ENCODE peak calls at places on chromosome 6, in five cellular contexts. One of them, this sample, is unnamed.

GRCh38 chr6:73579851-73580246 is 59.0 kb upstream of the EEF1A1 start:
- DNase-seq in CD8-positive, alpha-beta T cell: no peak
- DNase-seq in OCI-LY7: no peak
- DNase-seq in AG09319: peak; percentile 87
- DNase-seq in brain microvascular endothelial cell: peak; percentile 76
- DNase-seq in this sample: no peak

GRCh38 chr6:44068607-44069296 is 58.5 kb downstream of the MRPL14 start:
- DNase-seq in AG09319: no peak
- DNase-seq in CD8-positive, alpha-beta T cell: no peak
- DNase-seq in OCI-LY7: no peak
- DNase-seq in brain microvascular endothelial cell: no peak
- DNase-seq in this sample: no peak

GRCh38 chr6:28211840-28212509 is 13.1 kb upstream of the ZSCAN9 start:
- DNase-seq in AG09319: no peak
- DNase-seq in brain microvascular endothelial cell: no peak
- DNase-seq in OCI-LY7: no peak
- DNase-seq in CD8-positive, alpha-beta T cell: no peak
- DNase-seq in this sample: no peak

GRCh38 chr6:24458937-24459336 is 30.4 kb downstream of the GPLD1 start:
- DNase-seq in AG09319: no peak
- DNase-seq in OCI-LY7: no peak
- DNase-seq in CD8-positive, alpha-beta T cell: no peak
- DNase-seq in brain microvascular endothelial cell: no peak
- DNase-seq in this sample: no peak

GRCh38 chr6:20092071-20092566 is 120.2 kb downstream of the MBOAT1 start:
- DNase-seq in OCI-LY7: peak; percentile 27
- DNase-seq in AG09319: peak; percentile 20
- DNase-seq in CD8-positive, alpha-beta T cell: no peak
- DNase-seq in brain microvascular endothelial cell: peak; percentile 43
- DNase-seq in this sample: no peak

GRCh38 chr6:117448011-117448410 is 22.3 kb upstream of the ROS1 start:
- DNase-seq in OCI-LY7: no peak
- DNase-seq in CD8-positive, alpha-beta T cell: no peak
- DNase-seq in AG09319: no peak
- DNase-seq in brain microvascular endothelial cell: no peak
- DNase-seq in this sample: no peak

GRCh38 chr6:133956413-133957049 is 3.5 kb downstream of the TBPL1 start:
- DNase-seq in AG09319: no peak
- DNase-seq in brain microvascular endothelial cell: no peak
- DNase-seq in CD8-positive, alpha-beta T cell: no peak
- DNase-seq in OCI-LY7: no peak
- DNase-seq in this sample: no peak

GRCh38 chr6:35605600-35605999 is 83.1 kb downstream of the FKBP5 start:
- DNase-seq in OCI-LY7: no peak
- DNase-seq in CD8-positive, alpha-beta T cell: no peak
- DNase-seq in brain microvascular endothelial cell: no peak
- DNase-seq in AG09319: no peak
- DNase-seq in this sample: no peak

GRCh38 chr6:34543421-34543820 is 12.7 kb downstream of the SPDEF start:
- DNase-seq in AG09319: no peak
- DNase-seq in CD8-positive, alpha-beta T cell: no peak
- DNase-seq in brain microvascular endothelial cell: peak; percentile 45
- DNase-seq in OCI-LY7: no peak
- DNase-seq in this sample: no peak

GRCh38 chr6:81589465-81590313 is 162.8 kb downstream of the TENT5A start:
- DNase-seq in brain microvascular endothelial cell: no peak
- DNase-seq in CD8-positive, alpha-beta T cell: no peak
- DNase-seq in OCI-LY7: no peak
- DNase-seq in AG09319: no peak
- DNase-seq in this sample: no peak

GRCh38 chr6:21375206-21375605 is 218.3 kb upstream of the SOX4 start:
- DNase-seq in OCI-LY7: no peak
- DNase-seq in CD8-positive, alpha-beta T cell: no peak
- DNase-seq in brain microvascular endothelial cell: no peak
- DNase-seq in AG09319: no peak
- DNase-seq in this sample: no peak

GRCh38 chr6:41451515-41452163 is 94.5 kb upstream of the FOXP4 start:
- DNase-seq in AG09319: no peak
- DNase-seq in OCI-LY7: no peak
- DNase-seq in CD8-positive, alpha-beta T cell: no peak
- DNase-seq in brain microvascular endothelial cell: no peak
- DNase-seq in this sample: no peak

GRCh38 chr6:42279144-42279781 is 61.6 kb upstream of the MRPS10 start:
- DNase-seq in OCI-LY7: peak; percentile 47
- DNase-seq in AG09319: no peak
- DNase-seq in CD8-positive, alpha-beta T cell: peak; percentile 46
- DNase-seq in brain microvascular endothelial cell: peak; percentile 13
- DNase-seq in this sample: no peak

GRCh38 chr6:108123946-108124345 is 41.9 kb upstream of the NR2E1 start:
- DNase-seq in AG09319: no peak
- DNase-seq in CD8-positive, alpha-beta T cell: no peak
- DNase-seq in OCI-LY7: no peak
- DNase-seq in brain microvascular endothelial cell: no peak
- DNase-seq in this sample: no peak

GRCh38 chr6:31621991-31622390 is 1.5 kb downstream of the PRRC2A start:
- DNase-seq in brain microvascular endothelial cell: no peak
- DNase-seq in OCI-LY7: no peak
- DNase-seq in CD8-positive, alpha-beta T cell: no peak
- DNase-seq in AG09319: no peak
- DNase-seq in this sample: no peak

GRCh38 chr6:33298773-33299236 is at the start of gene RGL2:
- DNase-seq in OCI-LY7: peak; percentile 79
- DNase-seq in CD8-positive, alpha-beta T cell: peak; percentile 72
- DNase-seq in brain microvascular endothelial cell: no peak
- DNase-seq in AG09319: no peak
- DNase-seq in this sample: peak; percentile 41

GRCh38 chr6:115514656-115515055 is 546.0 kb downstream of the FRK start:
- DNase-seq in CD8-positive, alpha-beta T cell: no peak
- DNase-seq in AG09319: peak; percentile 52
- DNase-seq in OCI-LY7: no peak
- DNase-seq in brain microvascular endothelial cell: no peak
- DNase-seq in this sample: no peak

GRCh38 chr6:116783852-116784251 is 18.3 kb upstream of the FAM162B start:
- DNase-seq in AG09319: no peak
- DNase-seq in OCI-LY7: no peak
- DNase-seq in brain microvascular endothelial cell: no peak
- DNase-seq in CD8-positive, alpha-beta T cell: no peak
- DNase-seq in this sample: no peak

GRCh38 chr6:69233195-69233524 is 563.6 kb downstream of the LMBRD1 start:
- DNase-seq in CD8-positive, alpha-beta T cell: no peak
- DNase-seq in AG09319: no peak
- DNase-seq in OCI-LY7: no peak
- DNase-seq in brain microvascular endothelial cell: no peak
- DNase-seq in this sample: peak; percentile 14

GRCh38 chr6:12516070-12516469 is 200.5 kb upstream of the PHACTR1 start:
- DNase-seq in OCI-LY7: no peak
- DNase-seq in brain microvascular endothelial cell: no peak
- DNase-seq in CD8-positive, alpha-beta T cell: no peak
- DNase-seq in AG09319: no peak
- DNase-seq in this sample: no peak

GRCh38 chr6:116329156-116329555 is 41.6 kb upstream of the DSE start:
- DNase-seq in brain microvascular endothelial cell: no peak
- DNase-seq in AG09319: peak; percentile 16
- DNase-seq in OCI-LY7: no peak
- DNase-seq in CD8-positive, alpha-beta T cell: no peak
- DNase-seq in this sample: no peak

GRCh38 chr6:87482382-87482781 is 9.6 kb downstream of the SLC35A1 start:
- DNase-seq in OCI-LY7: no peak
- DNase-seq in brain microvascular endothelial cell: no peak
- DNase-seq in CD8-positive, alpha-beta T cell: no peak
- DNase-seq in AG09319: no peak
- DNase-seq in this sample: no peak

GRCh38 chr6:31042801-31043200 is 32.5 kb downstream of the MUC22 start:
- DNase-seq in AG09319: no peak
- DNase-seq in OCI-LY7: no peak
- DNase-seq in CD8-positive, alpha-beta T cell: peak; percentile 44
- DNase-seq in brain microvascular endothelial cell: peak; percentile 44
- DNase-seq in this sample: peak; percentile 24

GRCh38 chr6:20098267-20098876 is 113.9 kb downstream of the MBOAT1 start:
- DNase-seq in AG09319: no peak
- DNase-seq in brain microvascular endothelial cell: no peak
- DNase-seq in CD8-positive, alpha-beta T cell: no peak
- DNase-seq in OCI-LY7: no peak
- DNase-seq in this sample: no peak

GRCh38 chr6:89500486-89501020 is 67.6 kb downstream of the ANKRD6 start:
- DNase-seq in OCI-LY7: no peak
- DNase-seq in CD8-positive, alpha-beta T cell: no peak
- DNase-seq in brain microvascular endothelial cell: no peak
- DNase-seq in AG09319: no peak
- DNase-seq in this sample: no peak

GRCh38 chr6:36329798-36330291 is 6.8 kb downstream of the BNIP5 start:
- DNase-seq in brain microvascular endothelial cell: no peak
- DNase-seq in OCI-LY7: no peak
- DNase-seq in AG09319: no peak
- DNase-seq in CD8-positive, alpha-beta T cell: no peak
- DNase-seq in this sample: peak; percentile 41

GRCh38 chr6:107228754-107229153 is 113.4 kb upstream of the BEND3 start:
- DNase-seq in brain microvascular endothelial cell: no peak
- DNase-seq in OCI-LY7: no peak
- DNase-seq in CD8-positive, alpha-beta T cell: no peak
- DNase-seq in AG09319: no peak
- DNase-seq in this sample: no peak

GRCh38 chr6:12160350-12160749 is 129.8 kb upstream of the EDN1 start:
- DNase-seq in OCI-LY7: no peak
- DNase-seq in brain microvascular endothelial cell: peak; percentile 41
- DNase-seq in CD8-positive, alpha-beta T cell: no peak
- DNase-seq in AG09319: no peak
- DNase-seq in this sample: no peak

GRCh38 chr6:53059648-53060589 is 5.3 kb upstream of the FBXO9 start:
- DNase-seq in AG09319: no peak
- DNase-seq in brain microvascular endothelial cell: no peak
- DNase-seq in OCI-LY7: peak; percentile 7
- DNase-seq in CD8-positive, alpha-beta T cell: no peak
- DNase-seq in this sample: no peak

GRCh38 chr6:147106759-147107401 is 97.3 kb upstream of the STXBP5 start:
- DNase-seq in OCI-LY7: no peak
- DNase-seq in CD8-positive, alpha-beta T cell: no peak
- DNase-seq in AG09319: peak; percentile 5
- DNase-seq in brain microvascular endothelial cell: peak; percentile 47
- DNase-seq in this sample: no peak

GRCh38 chr6:145313041-145313855 is 422.1 kb downstream of the EPM2A start:
- DNase-seq in AG09319: no peak
- DNase-seq in CD8-positive, alpha-beta T cell: no peak
- DNase-seq in OCI-LY7: no peak
- DNase-seq in brain microvascular endothelial cell: no peak
- DNase-seq in this sample: no peak
- TF ChIP-seq CTCF in AG09319: no peak
- TF ChIP-seq CTCF in CD8-positive, alpha-beta T cell: no peak
- TF ChIP-seq CTCF in OCI-LY7: no peak
- TF ChIP-seq CTCF in brain microvascular endothelial cell: no peak
- TF ChIP-seq CTCF in this sample: no peak

DNA sequence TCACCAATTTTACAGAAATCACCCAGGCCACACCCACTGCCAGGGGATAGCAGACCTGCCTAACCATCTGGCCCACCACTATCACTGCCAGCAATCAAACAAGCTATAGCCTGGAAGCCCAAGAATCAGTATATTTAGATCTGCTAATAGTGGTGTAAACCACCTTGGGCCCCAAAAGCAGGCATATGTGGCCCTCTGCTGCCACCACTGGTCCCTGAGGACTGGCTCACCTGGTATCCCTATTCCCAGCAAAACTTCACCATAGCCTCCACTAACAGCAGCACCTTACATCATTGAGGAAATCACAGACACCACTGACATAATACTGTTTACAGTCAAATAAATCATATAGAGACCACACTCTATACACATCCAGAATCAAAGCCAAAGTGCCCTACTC is 880.4 kb upstream of the MAN1A1 start:
- DNase-seq in OCI-LY7: peak; percentile 1
- DNase-seq in brain microvascular endothelial cell: no peak
- DNase-seq in AG09319: no peak
- DNase-seq in CD8-positive, alpha-beta T cell: no peak
- DNase-seq in this sample: no peak
- TF ChIP-seq CTCF in OCI-LY7: peak; percentile 33
- TF ChIP-seq CTCF in brain microvascular endothelial cell: no peak
- TF ChIP-seq CTCF in AG09319: no peak
- TF ChIP-seq CTCF in CD8-positive, alpha-beta T cell: no peak
- TF ChIP-seq CTCF in this sample: no peak

DNA sequence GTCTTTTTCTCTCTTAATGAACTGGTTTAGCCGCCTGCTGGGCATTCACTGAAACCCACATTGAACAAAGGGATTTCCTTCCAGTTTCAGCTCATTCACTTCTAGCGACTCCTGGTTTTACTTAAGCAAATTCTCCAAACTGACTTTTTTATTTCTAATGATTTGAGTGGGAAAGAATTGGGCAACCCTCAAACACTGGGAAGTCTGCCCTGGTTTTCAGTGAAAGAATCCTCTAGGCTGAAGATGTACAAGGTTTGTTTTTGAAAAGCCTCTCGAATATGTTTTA is 45.5 kb downstream of the PLAGL1 start:
- DNase-seq in OCI-LY7: no peak
- DNase-seq in AG09319: peak; percentile 63
- DNase-seq in CD8-positive, alpha-beta T cell: no peak
- DNase-seq in brain microvascular endothelial cell: peak; percentile 11
- DNase-seq in this sample: no peak
- TF ChIP-seq CTCF in OCI-LY7: no peak
- TF ChIP-seq CTCF in AG09319: peak; percentile 60
- TF ChIP-seq CTCF in CD8-positive, alpha-beta T cell: no peak
- TF ChIP-seq CTCF in brain microvascular endothelial cell: peak; percentile 64
- TF ChIP-seq CTCF in this sample: peak; percentile 68

GRCh38 chr6:15819841-15820240 is 157.0 kb upstream of the DTNBP1 start:
- DNase-seq in CD8-positive, alpha-beta T cell: no peak
- DNase-seq in brain microvascular endothelial cell: no peak
- DNase-seq in AG09319: no peak
- DNase-seq in OCI-LY7: no peak
- DNase-seq in this sample: no peak

GRCh38 chr6:15819226-15819625 is 156.4 kb upstream of the DTNBP1 start:
- DNase-seq in AG09319: no peak
- DNase-seq in brain microvascular endothelial cell: no peak
- DNase-seq in CD8-positive, alpha-beta T cell: no peak
- DNase-seq in OCI-LY7: no peak
- DNase-seq in this sample: no peak

GRCh38 chr6:15817100-15817499 is 154.3 kb upstream of the DTNBP1 start:
- DNase-seq in brain microvascular endothelial cell: no peak
- DNase-seq in OCI-LY7: no peak
- DNase-seq in AG09319: no peak
- DNase-seq in CD8-positive, alpha-beta T cell: no peak
- DNase-seq in this sample: no peak

GRCh38 chr6:15818044-15818443 is 155.2 kb upstream of the DTNBP1 start:
- DNase-seq in AG09319: no peak
- DNase-seq in CD8-positive, alpha-beta T cell: no peak
- DNase-seq in OCI-LY7: no peak
- DNase-seq in brain microvascular endothelial cell: no peak
- DNase-seq in this sample: no peak

GRCh38 chr6:15818491-15818890 is 155.7 kb upstream of the DTNBP1 start:
- DNase-seq in CD8-positive, alpha-beta T cell: no peak
- DNase-seq in OCI-LY7: no peak
- DNase-seq in brain microvascular endothelial cell: no peak
- DNase-seq in AG09319: no peak
- DNase-seq in this sample: no peak
- TF ChIP-seq CTCF in CD8-positive, alpha-beta T cell: no peak
- TF ChIP-seq CTCF in OCI-LY7: no peak
- TF ChIP-seq CTCF in brain microvascular endothelial cell: no peak
- TF ChIP-seq CTCF in AG09319: no peak
- TF ChIP-seq CTCF in this sample: no peak

GRCh38 chr6:54366647-54367327 is 58.5 kb downstream of the TINAG start:
- DNase-seq in CD8-positive, alpha-beta T cell: no peak
- DNase-seq in AG09319: no peak
- DNase-seq in brain microvascular endothelial cell: peak; percentile 24
- DNase-seq in OCI-LY7: no peak
- DNase-seq in this sample: no peak
- TF ChIP-seq CTCF in CD8-positive, alpha-beta T cell: no peak
- TF ChIP-seq CTCF in AG09319: no peak
- TF ChIP-seq CTCF in brain microvascular endothelial cell: no peak
- TF ChIP-seq CTCF in OCI-LY7: no peak
- TF ChIP-seq CTCF in this sample: no peak

GRCh38 chr6:166903500-166903899 is 52.9 kb downstream of the RNASET2 start:
- DNase-seq in brain microvascular endothelial cell: no peak
- DNase-seq in OCI-LY7: no peak
- DNase-seq in CD8-positive, alpha-beta T cell: no peak
- DNase-seq in AG09319: no peak
- DNase-seq in this sample: no peak
- TF ChIP-seq CTCF in brain microvascular endothelial cell: no peak
- TF ChIP-seq CTCF in OCI-LY7: no peak
- TF ChIP-seq CTCF in CD8-positive, alpha-beta T cell: no peak
- TF ChIP-seq CTCF in AG09319: no peak
- TF ChIP-seq CTCF in this sample: no peak